ENCODE peak calls at places on chromosomes 12 and 14, in eight cellular contexts. P is gastrocnemius medialis, F is fibroblast of lung, L is OCI-LY7, A is suprapubic skin, V is breast epithelium, Z is aorta, Y is PC-3. O is an unnamed sample.
A peak's percentile ranks its signal among the peaks of the same experiment; 100 is the strongest.

GRCh38 chr12:52969828-52970569 is 21.1 kb downstream of the KRT18 start:
- DNase-seq in P (no peak), F (no peak), L (no peak), A (no peak), V (no peak), Z (no peak), Y (peak; percentile 32), O (peak; percentile 28)

GRCh38 chr14:36511981-36512584 is 7.9 kb downstream of the NKX2-1 start:
- DNase-seq in P (no peak), F (no peak), L (no peak), A (no peak), V (no peak), Z (no peak), Y (no peak), O (no peak)

GRCh38 chr12:104870797-104871196 is 87.3 kb downstream of the SLC41A2 start:
- DNase-seq in P (no peak), F (no peak), L (no peak), A (no peak), V (no peak), Z (no peak), Y (no peak), O (no peak)

GRCh38 chr12:130761537-130762318 is 45.6 kb upstream of the RIMBP2 start:
- DNase-seq in P (no peak), F (peak; percentile 40), L (peak; percentile 36), A (no peak), V (no peak), Z (no peak), Y (peak; percentile 92), O (peak; percentile 26)

GRCh38 chr14:99356031-99356430 is 84.0 kb upstream of the BCL11B start:
- DNase-seq in P (no peak), F (no peak), L (no peak), A (no peak), V (no peak), Z (peak; percentile 42), Y (no peak), O (no peak)

GRCh38 chr14:62778847-62779246 is 266.4 kb downstream of the KCNH5 start:
- DNase-seq in P (no peak), F (peak; percentile 58), L (no peak), A (no peak), V (no peak), Z (no peak), Y (no peak), O (no peak)

GRCh38 chr12:48977290-48978281 is 536 bp upstream of the WNT1 start:
- DNase-seq in P (no peak), F (peak; percentile 59), L (peak; percentile 78), A (no peak), V (no peak), Z (peak; percentile 95), Y (peak; percentile 47), O (no peak)

GRCh38 chr14:75829316-75829715 is 152.5 kb downstream of the TGFB3 start:
- DNase-seq in P (no peak), F (no peak), L (no peak), A (no peak), V (no peak), Z (no peak), Y (no peak), O (no peak)

GRCh38 chr14:86672071-86672470 is 1142.1 kb downstream of the FLRT2 start:
- DNase-seq in P (no peak), F (no peak), L (no peak), A (no peak), V (no peak), Z (no peak), Y (no peak), O (no peak)

GRCh38 chr12:105674871-105675699 is 344.6 kb downstream of the C12orf75 start:
- DNase-seq in P (no peak), F (no peak), L (no peak), A (no peak), V (no peak), Z (no peak), Y (no peak), O (no peak)

GRCh38 chr12:82955020-82955419 is 268.3 kb downstream of the TMTC2 start:
- DNase-seq in P (no peak), F (no peak), L (no peak), A (no peak), V (no peak), Z (no peak), Y (peak; percentile 4), O (no peak)

GRCh38 chr12:6114476-6114870 is 10.0 kb downstream of the VWF start:
- DNase-seq in P (no peak), F (no peak), L (no peak), A (peak; percentile 71), V (no peak), Z (no peak), Y (no peak), O (no peak)

GRCh38 chr12:88691811-88692210 is 111.5 kb upstream of the KITLG start:
- DNase-seq in P (no peak), F (no peak), L (no peak), A (no peak), V (no peak), Z (no peak), Y (no peak), O (no peak)

GRCh38 chr12:32053881-32054624 is 52.6 kb upstream of the BICD1 start:
- DNase-seq in P (no peak), F (no peak), L (no peak), A (no peak), V (no peak), Z (no peak), Y (no peak), O (no peak)

GRCh38 chr12:67338426-67338825 is 69.3 kb downstream of the CAND1 start:
- DNase-seq in P (no peak), F (no peak), L (no peak), A (no peak), V (no peak), Z (no peak), Y (no peak), O (no peak)

GRCh38 chr14:68947802-68948201 is 31.3 kb downstream of the ACTN1 start:
- DNase-seq in P (peak; percentile 65), F (no peak), L (no peak), A (no peak), V (no peak), Z (peak; percentile 86), Y (no peak), O (peak; percentile 84)

GRCh38 chr12:79844693-79845092 is 90.2 kb downstream of the PPP1R12A start:
- DNase-seq in P (no peak), F (peak; percentile 94), L (no peak), A (no peak), V (no peak), Z (no peak), Y (peak; percentile 41), O (no peak)

GRCh38 chr14:75980856-75981255 is 939 bp downstream of the TGFB3 start:
- DNase-seq in P (peak; percentile 47), F (no peak), L (no peak), A (no peak), V (peak; percentile 70), Z (peak; percentile 79), Y (peak; percentile 36), O (no peak)

GRCh38 chr14:93045211-93045674 is 70.5 kb downstream of the ITPK1 start:
- DNase-seq in P (no peak), F (peak; percentile 13), L (no peak), A (no peak), V (no peak), Z (no peak), Y (no peak), O (no peak)
- H3K4me1 ChIP-seq in P (peaks cover 30% of the 10 kb centered on the region), F (peaks cover 3% of the 10 kb centered on the region), L (no peaks in the 10 kb centered on the region), A (peaks cover 43% of the 10 kb centered on the region), V (no peaks in the 10 kb centered on the region), Z (no peaks in the 10 kb centered on the region), Y (peaks cover 83% of the 10 kb centered on the region), O (peaks cover 100% of the 10 kb centered on the region)

DNA sequence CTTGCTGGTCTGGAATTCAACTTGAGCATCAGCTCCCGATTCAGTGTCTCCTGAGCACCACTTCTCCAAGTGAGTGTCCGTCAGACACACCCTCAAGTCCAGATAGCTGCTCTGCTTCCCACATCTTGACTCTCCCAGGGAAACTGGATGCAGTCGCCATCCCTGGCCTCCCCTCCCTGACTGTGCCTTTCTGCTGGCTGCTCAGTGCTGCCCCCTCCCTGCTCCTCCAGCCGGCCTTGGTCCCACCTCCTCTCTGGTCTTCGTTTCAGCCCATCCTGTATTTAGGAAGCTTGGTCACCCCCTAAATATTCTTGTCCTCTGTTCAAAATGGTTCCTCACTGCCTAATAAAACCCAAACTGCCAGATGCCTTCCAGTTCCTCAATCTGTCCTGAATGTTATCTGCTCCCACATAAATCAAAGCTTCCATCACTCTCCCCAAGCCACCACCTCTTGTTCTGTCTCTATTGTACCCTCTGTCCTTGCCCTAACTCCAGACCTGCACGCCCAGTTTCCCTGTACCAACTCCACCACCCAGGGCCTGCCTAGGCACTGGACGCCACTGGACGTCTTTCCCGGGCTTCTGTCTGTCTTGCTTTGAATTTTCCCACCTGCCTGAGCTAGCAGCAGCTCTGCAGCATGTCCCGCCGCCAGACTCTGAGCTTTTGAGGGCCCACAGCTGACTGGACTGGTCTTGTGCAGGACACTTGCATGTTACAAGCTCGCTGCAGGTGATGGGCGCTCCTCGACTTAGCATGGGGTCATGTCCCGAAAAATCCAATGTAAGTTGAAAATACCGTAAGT is 33.8 kb downstream of the CCDC92 start:
- DNase-seq in P (no peak), F (no peak), L (peak; percentile 4), A (no peak), V (no peak), Z (no peak), Y (no peak), O (no peak)
- H3K36me3 ChIP-seq in P (peaks cover 57% of the 10 kb centered on the region), F (peaks cover 2% of the 10 kb centered on the region), L (no peaks in the 10 kb centered on the region), A (peaks cover 64% of the 10 kb centered on the region), V (no peaks in the 10 kb centered on the region), Z (no peaks in the 10 kb centered on the region), Y (peaks cover 8% of the 10 kb centered on the region), O (peaks cover 66% of the 10 kb centered on the region)

DNA sequence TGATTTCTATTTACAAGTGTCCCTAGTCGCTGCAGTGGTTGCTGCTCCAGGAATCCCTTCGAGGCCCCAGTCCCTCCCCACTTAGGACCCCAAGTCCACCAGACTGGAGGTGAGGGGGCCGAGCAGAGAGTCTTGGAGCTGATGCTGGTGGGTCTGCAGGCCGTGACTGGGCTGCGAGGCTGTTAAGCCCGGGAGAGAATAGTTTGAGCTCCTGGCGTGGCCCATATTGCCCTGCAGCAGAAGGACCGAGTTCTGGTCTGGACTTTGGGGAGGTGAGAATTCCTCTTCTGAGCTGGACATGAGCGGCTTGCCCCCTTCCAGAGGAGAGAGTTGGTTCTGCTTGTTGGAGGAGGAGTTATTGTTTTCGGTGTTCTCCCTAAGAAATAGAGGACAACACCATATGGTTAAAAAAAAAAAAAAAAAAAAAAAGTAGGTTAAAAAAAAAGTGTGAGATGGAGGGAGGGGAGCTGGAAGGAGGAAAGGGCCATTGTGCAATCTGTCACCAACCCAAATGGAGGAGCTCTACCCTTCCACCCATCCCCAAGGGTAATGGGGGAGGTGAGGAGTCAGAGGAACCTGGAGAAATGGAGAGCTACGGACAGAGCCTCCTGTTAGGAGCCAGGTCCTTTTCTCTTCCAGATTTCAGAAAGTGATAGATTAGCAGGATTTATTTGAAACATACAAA is 2.9 kb downstream of the SIX1 start:
- DNase-seq in P (peak; percentile 79), F (no peak), L (no peak), A (no peak), V (no peak), Z (no peak), Y (peak; percentile 45), O (no peak)
- H3K4me3 ChIP-seq in P (peak overlapping the region; percentile 88), F (peak overlapping the region; percentile 66), L (no peak overlapping the region), A (no peak overlapping the region), V (no peak overlapping the region), Z (no peak overlapping the region), Y (peak overlapping the region; percentile 75), O (no peak overlapping the region)

DNA sequence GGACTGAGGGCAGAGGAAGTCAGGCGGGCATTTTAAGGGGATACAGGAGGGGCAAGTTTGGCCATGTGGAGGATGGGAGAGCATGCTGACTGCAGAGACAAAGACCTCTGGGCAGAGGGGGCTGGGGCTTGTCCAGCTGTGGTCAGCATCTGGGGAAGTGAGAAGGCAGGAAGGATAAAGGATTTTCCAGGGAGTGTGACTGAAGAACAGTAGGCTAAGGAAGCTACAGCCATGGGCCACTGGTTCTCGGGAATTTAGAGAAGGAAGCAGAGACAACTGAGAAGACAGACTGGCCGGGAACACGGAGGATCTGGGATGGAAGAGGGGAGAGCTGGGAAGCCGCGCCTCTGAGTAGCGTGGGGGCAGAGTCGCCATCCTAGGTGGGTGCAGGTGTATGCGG is 7.0 kb upstream of the PGAM5 start:
- DNase-seq in P (no peak), F (no peak), L (no peak), A (no peak), V (no peak), Z (no peak), Y (no peak), O (no peak)
- H3K4me1 ChIP-seq in P (no peaks in the 10 kb centered on the region), F (no peaks in the 10 kb centered on the region), L (peaks cover 11% of the 10 kb centered on the region), A (no peaks in the 10 kb centered on the region), V (no peaks in the 10 kb centered on the region), Z (no peaks in the 10 kb centered on the region), Y (peaks cover 17% of the 10 kb centered on the region), O (no peaks in the 10 kb centered on the region)

O was measured in left ventricle myocardium inferior.